ENCODE peak calls at places on chromosomes 6 and 20, in four cellular contexts. T, B, Y and A are unnamed samples.

GRCh38 chr6:692356-692851 is 535 bp downstream of the EXOC2 start:
- DNase-seq in T (peak; percentile 26), Y (peak; percentile 83), B (peak; percentile 45), A (peak; percentile 35)

GRCh38 chr6:80425089-80425823 is 318.8 kb downstream of the BCKDHB start:
- DNase-seq in T (no peak), B (no peak), Y (no peak), A (no peak)

GRCh38 chr6:1594495-1595200 is 15.1 kb upstream of the FOXC1 start:
- DNase-seq in T (no peak), B (no peak), Y (no peak), A (no peak)

GRCh38 chr6:67683960-67684359 is 951.1 kb upstream of the ADGRB3 start:
- DNase-seq in Y (no peak), T (no peak), B (no peak), A (no peak)

GRCh38 chr6:56671651-56672461 is 29.2 kb upstream of the DST start:
- DNase-seq in B (no peak), T (no peak), Y (no peak), A (no peak)

GRCh38 chr6:151478670-151479069 is 15.1 kb upstream of the CCDC170 start:
- DNase-seq in B (no peak), T (no peak), Y (no peak), A (no peak)

GRCh38 chr20:17226410-17227198 is at the start of gene PCSK2:
- DNase-seq in Y (peak; percentile 66), B (no peak), T (no peak), A (peak; percentile 31)

GRCh38 chr6:118377711-118378414 is 170.2 kb upstream of the PLN start:
- DNase-seq in Y (no peak), T (no peak), B (no peak), A (no peak)

GRCh38 chr20:59094576-59094975 is 52.0 kb upstream of the PRELID3B start:
- DNase-seq in B (no peak), Y (no peak), T (no peak), A (no peak)

GRCh38 chr6:17965397-17965796 is 22.0 kb downstream of the KIF13A start:
- DNase-seq in B (no peak), T (no peak), Y (no peak), A (no peak)

GRCh38 chr6:148524509-148524908 is 181.9 kb downstream of the SASH1 start:
- DNase-seq in B (no peak), Y (no peak), T (no peak), A (no peak)

GRCh38 chr6:20542927-20543602 is 8.8 kb downstream of the CDKAL1 start:
- DNase-seq in T (peak; percentile 85), Y (no peak), B (peak; percentile 76), A (no peak)

GRCh38 chr6:1767481-1768246 is 157.9 kb downstream of the FOXC1 start:
- DNase-seq in Y (no peak), T (no peak), B (no peak), A (no peak)

GRCh38 chr20:17648306-17648646 is 33.8 kb downstream of the RRBP1 start:
- DNase-seq in Y (no peak), T (no peak), B (no peak), A (no peak)

GRCh38 chr20:59589051-59589450 is 15.3 kb upstream of the PHACTR3 start:
- DNase-seq in Y (no peak), T (no peak), B (no peak), A (no peak)

GRCh38 chr20:25040438-25040831 is 17.5 kb downstream of the ACSS1 start:
- DNase-seq in Y (no peak), B (no peak), T (no peak), A (no peak)

GRCh38 chr20:23361108-23361650 is 803 bp upstream of the GZF1 start:
- DNase-seq in T (no peak), B (peak; percentile 74), Y (no peak), A (peak; percentile 49)

GRCh38 chr20:39195495-39196129 is 233.5 kb downstream of the DHX35 start:
- DNase-seq in T (no peak), B (no peak), Y (no peak), A (no peak)

GRCh38 chr6:43172127-43173007 is 1.3 kb downstream of the SRF start:
- DNase-seq in B (peak; percentile 29), T (no peak), Y (peak; percentile 84), A (peak; percentile 24)
- TF ChIP-seq REST in B (no peak), T (no peak), Y (no peak), A (no peak)

GRCh38 chr6:15329154-15329781 is 83.4 kb downstream of the JARID2 start:
- DNase-seq in Y (no peak), B (no peak), T (no peak), A (no peak)
- TF ChIP-seq BHLHE40 in Y (no peak), B (no peak), T (no peak), A (no peak)

DNA sequence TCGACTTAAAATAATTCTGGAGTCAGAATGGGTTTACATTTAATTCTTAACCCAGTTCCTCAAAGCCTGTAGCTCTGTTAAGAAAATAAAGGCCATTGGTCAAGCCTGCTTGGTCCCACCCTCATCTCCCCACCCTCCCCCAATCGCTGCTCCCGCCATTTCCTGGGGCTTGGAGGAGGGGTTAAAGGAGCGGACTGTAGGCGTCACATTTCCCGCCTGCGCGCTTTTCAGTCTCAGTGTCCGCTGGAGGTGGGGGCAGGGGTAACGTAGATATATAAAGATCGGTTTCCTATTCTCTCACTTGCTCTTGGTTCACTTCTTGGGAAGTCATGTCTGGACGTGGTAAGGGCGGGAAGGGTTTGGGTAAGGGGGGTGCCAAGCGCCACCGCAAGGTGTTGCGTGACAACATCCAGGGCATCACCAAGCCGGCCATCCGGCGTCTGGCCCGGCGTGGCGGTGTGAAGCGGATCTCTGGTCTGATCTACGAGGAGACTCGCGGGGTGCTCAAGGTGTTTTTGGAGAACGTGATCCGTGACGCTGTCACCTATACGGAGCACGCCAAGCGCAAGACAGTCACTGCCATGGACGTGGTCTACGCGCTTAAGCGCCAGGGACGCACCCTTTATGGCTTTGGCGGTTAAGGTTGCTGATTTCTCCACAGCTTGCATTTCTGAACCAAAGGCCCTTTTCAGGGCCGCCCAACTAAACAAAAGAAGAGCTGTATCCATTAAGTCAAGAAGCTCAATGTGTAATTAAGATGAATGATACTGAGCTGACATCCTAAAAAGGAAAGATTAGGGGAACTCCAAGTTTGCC is 59.0 kb downstream of the TRIM38 start:
- DNase-seq in T (peak; percentile 90), B (peak; percentile 79), Y (peak; percentile 94), A (peak; percentile 96)
- TF ChIP-seq REST in T (no peak), B (no peak), Y (peak; percentile 14), A (no peak)

GRCh38 chr6:150336708-150337107 is 32.1 kb upstream of the IYD start:
- DNase-seq in Y (no peak), B (no peak), T (no peak), A (no peak)

GRCh38 chr6:150336299-150336698 is 32.5 kb upstream of the IYD start:
- DNase-seq in Y (no peak), T (peak; percentile 53), B (no peak), A (no peak)

GRCh38 chr6:150332939-150333591 is 35.7 kb upstream of the IYD start:
- DNase-seq in T (no peak), B (no peak), Y (peak; percentile 54), A (no peak)

GRCh38 chr6:150333592-150333954 is 35.2 kb upstream of the IYD start:
- DNase-seq in Y (no peak), B (no peak), T (no peak), A (no peak)

DNA sequence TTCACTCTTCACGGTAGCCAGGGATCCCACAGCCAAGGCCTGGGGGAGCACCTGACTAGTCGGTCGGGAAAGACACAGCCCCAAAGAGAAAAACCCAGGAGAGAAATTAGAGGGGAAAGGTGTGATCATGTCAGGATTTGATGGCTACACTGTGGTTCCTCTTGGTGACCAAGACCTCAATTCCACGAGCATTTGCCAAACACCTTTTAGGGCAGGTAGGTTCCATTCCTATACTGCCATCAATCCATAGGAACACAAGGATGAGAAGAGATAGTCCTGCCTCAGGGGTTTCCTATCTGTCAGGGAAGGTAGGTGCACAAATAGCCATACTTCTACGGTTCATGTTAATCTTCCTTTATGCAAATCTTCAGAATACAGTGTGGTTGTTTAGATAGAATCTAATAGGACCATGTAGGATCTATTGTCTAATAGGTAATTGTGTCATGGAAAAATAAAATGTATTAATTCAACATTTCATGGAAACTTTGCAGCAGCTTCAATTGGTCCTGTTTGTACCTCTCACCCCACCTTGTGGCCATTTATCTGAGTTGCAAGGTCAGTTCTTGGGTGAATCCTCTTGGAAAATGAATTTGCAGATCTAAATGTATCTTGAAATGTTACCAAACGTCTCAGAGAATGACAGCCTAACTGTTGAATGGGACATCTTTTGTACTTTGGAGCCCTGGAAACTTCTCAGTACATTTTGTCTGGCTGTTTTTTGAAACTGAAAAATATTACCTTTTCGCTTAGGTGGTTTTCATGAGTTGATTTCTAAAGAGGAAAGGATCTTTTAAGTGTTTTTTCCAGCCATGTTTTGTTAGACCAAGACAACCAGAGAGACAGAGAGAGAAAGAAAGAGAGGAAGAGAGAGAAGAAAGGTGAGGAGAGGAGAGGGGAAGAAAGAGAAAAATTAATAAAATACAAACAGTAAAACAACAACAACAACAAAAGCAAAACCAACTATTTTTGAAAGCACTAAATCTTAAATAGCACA is 33.7 kb upstream of the IYD start:
- DNase-seq in Y (peak; percentile 71), T (no peak), B (peak; percentile 52), A (peak; percentile 72)
- TF ChIP-seq BHLHE40 in Y (no peak), T (no peak), B (no peak), A (no peak)

DNA sequence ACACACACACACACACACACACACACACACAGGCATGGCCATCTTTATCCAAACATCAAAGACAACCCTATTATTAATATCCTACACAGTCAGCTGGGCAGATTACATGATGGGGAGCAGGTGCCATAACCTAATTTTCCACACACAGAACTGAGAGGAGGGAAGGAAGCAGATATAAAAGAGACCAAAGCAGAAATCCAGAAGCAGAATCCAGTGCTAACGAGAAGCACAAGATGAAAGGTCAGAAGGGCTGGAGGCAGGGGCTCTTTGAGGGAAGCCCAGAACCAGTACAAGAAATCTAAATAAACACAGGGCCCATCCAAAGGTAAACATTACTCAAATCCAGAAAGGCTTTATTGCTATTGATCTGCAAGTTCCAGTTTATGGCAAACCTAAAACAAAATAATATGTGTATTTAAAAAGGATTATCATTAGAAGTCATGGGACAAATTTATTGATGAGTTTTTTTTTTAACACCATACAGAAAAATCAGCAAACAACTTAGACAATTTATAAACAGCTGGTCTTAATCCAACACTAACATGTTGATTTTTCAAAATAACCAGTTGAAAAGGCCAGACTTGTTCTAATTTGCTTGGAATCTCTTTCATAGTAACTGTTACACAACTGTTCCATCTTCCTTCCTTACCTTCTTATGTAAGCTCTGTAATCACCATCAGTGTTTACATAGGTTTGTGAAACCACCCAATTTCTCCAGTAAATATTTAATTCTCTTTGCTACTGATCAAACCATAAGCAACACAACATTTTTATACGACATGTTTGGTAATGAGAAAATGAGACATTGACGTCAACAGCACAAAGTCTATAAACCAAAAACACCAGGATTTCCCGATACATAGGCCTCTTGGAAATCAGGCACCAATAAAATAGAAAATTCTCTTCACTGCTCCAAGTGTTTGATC is 34.2 kb downstream of the SLC23A2 start:
- DNase-seq in Y (no peak), T (no peak), B (peak; percentile 86), A (peak; percentile 82)
- TF ChIP-seq REST in Y (no peak), T (no peak), B (peak; percentile 3), A (no peak)

GRCh38 chr6:134564705-134565104 is 246.8 kb upstream of the SGK1 start:
- DNase-seq in T (no peak), B (peak; percentile 6), Y (no peak), A (no peak)
- TF ChIP-seq BHLHE40 in T (no peak), B (no peak), Y (no peak), A (no peak)